ENCODE peak calls at places on chromosomes 5 and 9, in eight cellular contexts. U, O, A, T, M, S, G and N are unnamed samples.

GRCh38 chr5:125478599-125478998 is 732.2 kb upstream of the ZNF608 start:
- DNase-seq in O (peak; percentile 35), G (no peak), T (no peak), U (no peak), S (no peak), A (no peak), M (no peak), N (no peak)

GRCh38 chr5:88552406-88552805 is 283.8 kb upstream of the TMEM161B start:
- DNase-seq in T (no peak), O (no peak), G (no peak), M (no peak), U (no peak), A (no peak), S (no peak), N (no peak)

GRCh38 chr9:101840694-101841188 is 102.3 kb upstream of the GRIN3A start:
- DNase-seq in S (no peak), U (no peak), O (no peak), G (no peak), T (no peak), A (no peak), M (no peak), N (no peak)

GRCh38 chr9:34652608-34653007 is 623 bp downstream of the IL11RA start:
- DNase-seq in T (no peak), A (peak; percentile 45), S (no peak), M (no peak), U (no peak), G (no peak), O (no peak), N (no peak)

GRCh38 chr9:35984021-35984420 is 26.1 kb upstream of the OR2S2 start:
- DNase-seq in T (no peak), O (no peak), A (no peak), M (no peak), G (no peak), S (no peak), U (peak; percentile 29), N (no peak)

GRCh38 chr9:111467778-111468367 is 16.3 kb downstream of the ECPAS start:
- DNase-seq in G (no peak), M (no peak), A (no peak), U (no peak), T (no peak), S (no peak), O (no peak), N (no peak)

GRCh38 chr5:96614110-96614691 is 48.0 kb upstream of the CAST start:
- DNase-seq in G (peak; percentile 93), O (peak; percentile 52), S (no peak), M (peak; percentile 94), U (peak; percentile 92), A (peak; percentile 96), T (no peak), N (no peak)

GRCh38 chr5:119961993-119962392 is 332.6 kb downstream of the FAM170A start:
- DNase-seq in U (no peak), G (no peak), S (no peak), A (no peak), M (no peak), T (no peak), O (no peak), N (no peak)

GRCh38 chr9:70865471-70865870 is 255.9 kb downstream of the TRPM3 start:
- DNase-seq in T (no peak), U (no peak), S (no peak), A (no peak), O (no peak), M (no peak), G (no peak), N (no peak)

GRCh38 chr5:6721442-6721841 is 8.2 kb downstream of the TENT4A start:
- DNase-seq in G (no peak), M (no peak), A (peak; percentile 39), O (no peak), T (no peak), U (no peak), S (no peak), N (no peak)

GRCh38 chr9:116715751-116716150 is 28.6 kb downstream of the TRIM32 start:
- DNase-seq in M (no peak), U (no peak), S (no peak), O (no peak), A (no peak), T (no peak), G (no peak), N (no peak)

GRCh38 chr5:55338092-55338613 is 30.4 kb downstream of the MTREX start:
- DNase-seq in G (no peak), M (no peak), T (no peak), O (no peak), S (no peak), A (peak; percentile 38), U (peak; percentile 31), N (no peak)

GRCh38 chr9:33025572-33026347 is 687 bp downstream of the DNAJA1 start:
- DNase-seq in U (peak; percentile 84), A (peak; percentile 72), M (peak; percentile 74), O (peak; percentile 65), G (peak; percentile 18), S (no peak), T (no peak), N (peak; percentile 69)

DNA sequence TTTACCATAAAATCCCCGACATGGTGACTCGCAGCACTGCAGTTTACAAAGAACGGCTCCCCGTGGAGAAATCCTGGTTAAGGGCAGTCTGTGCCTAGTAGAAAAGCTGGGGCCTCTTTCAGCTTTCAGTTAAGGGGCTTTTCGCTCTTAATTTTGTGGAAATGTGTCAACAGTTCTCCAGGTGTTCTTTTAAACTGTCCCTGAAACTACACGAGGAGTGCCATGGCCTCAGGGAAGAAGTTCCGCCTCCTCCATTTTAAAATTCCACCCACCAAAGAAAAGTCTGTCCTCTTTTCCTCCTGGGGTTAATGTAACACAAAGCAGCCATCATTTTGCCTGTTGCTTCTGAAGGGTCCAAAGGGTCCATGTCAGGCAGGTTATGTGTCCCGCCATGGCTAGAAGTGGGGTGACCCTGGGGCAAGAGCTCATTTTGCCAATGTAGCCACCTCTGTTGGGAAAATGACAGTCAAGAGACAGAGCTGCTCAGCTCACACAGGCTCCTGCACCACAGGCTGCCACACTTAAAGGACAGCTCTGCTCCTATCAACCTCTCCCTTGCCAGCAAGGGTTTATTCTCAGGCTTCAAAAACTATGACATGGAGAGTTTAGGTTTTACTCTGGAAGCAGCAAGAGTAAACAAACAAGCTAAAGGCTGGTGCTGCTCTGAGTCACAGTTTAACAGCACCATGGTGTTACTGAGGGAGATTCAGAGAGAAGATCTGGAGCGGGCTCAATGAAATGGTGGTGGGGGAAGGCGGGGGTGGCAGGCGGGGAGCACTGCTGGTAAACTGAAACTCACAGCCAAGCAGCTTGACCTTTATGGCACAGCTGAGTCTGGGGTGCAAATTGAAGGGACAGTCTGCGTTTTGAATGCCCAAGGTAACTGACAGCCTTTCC is 3.2 kb downstream of the WHRN start:
- DNase-seq in O (no peak), M (peak; percentile 75), S (no peak), T (peak; percentile 51), U (no peak), A (peak; percentile 52), G (peak; percentile 66), N (no peak)
- H3K27ac ChIP-seq in O (peak overlapping the region; percentile 71), M (peak overlapping the region; percentile 74), S (no peak overlapping the region), T (peak overlapping the region; percentile 91), U (no peak overlapping the region), A (no peak overlapping the region), G (peak overlapping the region; percentile 14), N (no peak overlapping the region)

DNA sequence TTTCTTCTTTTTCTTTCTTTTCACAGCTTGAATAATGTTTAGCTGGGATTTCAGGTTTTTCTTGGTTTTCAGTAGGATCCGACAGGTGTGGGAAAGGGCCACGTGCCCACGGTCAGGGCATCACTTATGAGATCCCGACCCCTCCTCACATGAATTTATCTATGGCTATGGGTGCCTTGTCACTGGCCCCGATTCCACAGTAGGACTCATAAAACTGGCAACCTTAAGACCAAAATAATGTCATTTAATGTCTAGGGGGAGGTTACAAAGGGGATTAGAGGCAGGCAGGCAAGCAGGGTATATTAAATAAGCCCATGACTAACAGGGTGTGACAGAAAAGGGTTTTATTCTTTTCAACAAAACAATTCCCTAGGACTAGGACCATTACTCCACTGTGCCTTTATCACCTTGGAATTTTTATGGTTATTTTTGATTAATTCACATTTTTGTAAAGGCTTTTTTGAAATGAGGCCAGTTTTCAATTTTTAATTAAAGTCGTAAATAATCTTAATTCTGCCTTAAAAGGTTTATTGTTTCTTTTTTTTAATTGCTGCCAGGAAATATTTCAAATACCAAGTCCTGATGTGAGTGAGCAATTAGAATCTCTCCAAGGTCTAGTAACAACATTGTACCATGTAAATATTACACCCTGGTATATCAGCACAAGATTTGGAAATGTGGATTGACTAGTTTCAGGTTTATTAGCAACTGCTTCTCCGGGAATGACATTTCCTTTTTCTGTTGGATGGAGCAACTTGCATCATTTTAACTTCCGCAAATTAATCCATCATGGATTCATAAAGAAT is 370.3 kb downstream of the GLIS3 start:
- DNase-seq in M (no peak), S (no peak), G (no peak), O (no peak), A (no peak), U (no peak), T (no peak), N (no peak)
- H3K27ac ChIP-seq in M (no peak overlapping the region), S (no peak overlapping the region), G (no peak overlapping the region), O (no peak overlapping the region), A (no peak overlapping the region), U (no peak overlapping the region), T (no peak overlapping the region), N (no peak overlapping the region)

GRCh38 chr9:77546391-77546790 is 101.7 kb downstream of the GNA14 start:
- DNase-seq in M (no peak), S (no peak), U (no peak), T (no peak), G (peak; percentile 8), A (no peak), O (no peak), N (no peak)
- H3K27ac ChIP-seq in M (no peak overlapping the region), S (no peak overlapping the region), U (no peak overlapping the region), T (no peak overlapping the region), G (no peak overlapping the region), A (no peak overlapping the region), O (no peak overlapping the region), N (no peak overlapping the region)

GRCh38 chr9:121656941-121657340 is 5.5 kb downstream of the DAB2IP start:
- DNase-seq in O (no peak), A (no peak), U (no peak), S (peak; percentile 35), M (no peak), G (no peak), T (no peak), N (no peak)

GRCh38 chr9:121658591-121658990 is 7.2 kb downstream of the DAB2IP start:
- DNase-seq in U (no peak), S (peak; percentile 31), A (no peak), G (no peak), T (no peak), M (no peak), O (no peak), N (no peak)

GRCh38 chr9:121660367-121660766 is 8.9 kb downstream of the DAB2IP start:
- DNase-seq in M (no peak), S (peak; percentile 21), O (no peak), G (no peak), T (no peak), U (no peak), A (no peak), N (no peak)

GRCh38 chr9:121660876-121661275 is 9.4 kb downstream of the DAB2IP start:
- DNase-seq in M (no peak), O (no peak), T (no peak), U (no peak), G (no peak), A (no peak), S (peak; percentile 32), N (no peak)

DNA sequence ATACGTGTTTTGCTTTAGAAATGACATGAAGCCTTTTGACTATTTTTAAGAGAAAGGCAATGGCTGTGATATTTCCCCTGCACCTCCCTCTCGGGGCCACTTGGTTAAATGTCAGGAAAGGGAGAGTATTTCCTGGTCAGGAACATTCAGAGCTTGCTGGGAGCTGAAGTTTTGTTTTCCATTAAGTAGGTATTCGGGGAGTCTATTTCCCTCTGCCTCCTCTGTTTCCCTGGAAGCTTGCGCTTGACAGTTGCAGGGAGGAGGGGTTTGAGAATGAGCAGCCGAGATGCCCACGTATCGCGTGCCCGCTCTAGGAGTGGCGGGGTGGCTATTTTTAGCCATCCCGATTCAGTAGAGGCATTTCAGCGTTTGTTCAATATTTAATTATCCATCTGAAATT is 6.7 kb downstream of the DAB2IP start:
- DNase-seq in O (peak; percentile 61), T (no peak), U (peak; percentile 58), G (no peak), S (peak; percentile 56), M (no peak), A (peak; percentile 44), N (no peak)
- H3K27ac ChIP-seq in O (peak overlapping the region; percentile 84), T (peak overlapping the region; percentile 4), U (no peak overlapping the region), G (no peak overlapping the region), S (peak overlapping the region; percentile 67), M (no peak overlapping the region), A (no peak overlapping the region), N (peak overlapping the region; percentile 51)